ENCODE peak calls at places on chromosome 16, in five cellular contexts. F, V, Y, U and C are unnamed samples.
A peak's percentile ranks its signal among the peaks of the same experiment; 100 is the strongest.

GRCh38 chr16:75070055-75070841 is 46.3 kb downstream of the LDHD start:
- DNase-seq in V (no peak), U (no peak), Y (peak; percentile 71), F (no peak), C (no peak)

GRCh38 chr16:27363797-27364196 is 38.2 kb upstream of the IL21R start:
- DNase-seq in Y (peak; percentile 76), F (no peak), V (no peak), U (no peak), C (no peak)

GRCh38 chr16:11689031-11689840 is 21.0 kb downstream of the SNN start:
- DNase-seq in Y (peak; percentile 48), U (no peak), V (no peak), F (no peak), C (no peak)

GRCh38 chr16:48188449-48189102 is 32.8 kb upstream of the ABCC12 start:
- DNase-seq in U (no peak), F (no peak), Y (no peak), V (no peak), C (no peak)

GRCh38 chr16:88264641-88265285 is 118.0 kb upstream of the ZNF469 start:
- DNase-seq in V (peak; percentile 98), U (no peak), F (peak; percentile 98), Y (peak; percentile 99), C (no peak)

GRCh38 chr16:87190288-87191240 is 126.6 kb downstream of the C16orf95 start:
- DNase-seq in V (no peak), F (no peak), Y (no peak), U (no peak), C (no peak)

GRCh38 chr16:75065149-75065807 is 51.3 kb downstream of the LDHD start:
- DNase-seq in Y (no peak), V (no peak), F (no peak), U (peak; percentile 23), C (no peak)

GRCh38 chr16:22945361-22945760 is 131.4 kb downstream of the HS3ST2 start:
- DNase-seq in U (no peak), V (no peak), Y (no peak), F (no peak), C (no peak)

GRCh38 chr16:55475919-55476318 is 3.1 kb upstream of the MMP2 start:
- DNase-seq in F (no peak), Y (no peak), V (no peak), U (no peak), C (no peak)

GRCh38 chr16:30805370-30806169 is 18.6 kb upstream of the ZNF629 start:
- DNase-seq in V (peak; percentile 90), F (peak; percentile 90), U (peak; percentile 62), Y (peak; percentile 95), C (no peak)

GRCh38 chr16:71727545-71728324 is 3.2 kb upstream of the PHLPP2 start:
- DNase-seq in V (no peak), U (no peak), F (no peak), Y (no peak), C (no peak)

GRCh38 chr16:53007095-53007494 is 45.6 kb downstream of the CHD9NB start:
- DNase-seq in V (no peak), Y (no peak), F (no peak), U (no peak), C (no peak)

GRCh38 chr16:78675312-78675711 is 575.9 kb downstream of the WWOX start:
- DNase-seq in U (no peak), Y (no peak), F (no peak), V (no peak), C (no peak)

GRCh38 chr16:87309912-87310485 is 7.2 kb downstream of the C16orf95 start:
- DNase-seq in F (no peak), V (no peak), Y (no peak), U (no peak), C (no peak)

GRCh38 chr16:53991181-53992056 is 287.5 kb downstream of the FTO start:
- DNase-seq in F (no peak), Y (no peak), U (no peak), V (no peak), C (no peak)

GRCh38 chr16:52068447-52069074 is 478.4 kb downstream of the TOX3 start:
- DNase-seq in U (no peak), Y (no peak), V (no peak), F (no peak), C (peak; percentile 20)

GRCh38 chr16:63130942-63131341 is 1094.7 kb upstream of the CDH8 start:
- DNase-seq in F (no peak), V (no peak), U (no peak), Y (no peak), C (no peak)

GRCh38 chr16:80981103-80981502 is 25.6 kb downstream of the CMC2 start:
- DNase-seq in Y (no peak), V (no peak), U (no peak), F (no peak), C (no peak)

GRCh38 chr16:67249762-67250327 is 1.1 kb downstream of the SLC9A5 start:
- DNase-seq in Y (peak; percentile 50), U (no peak), V (no peak), F (no peak), C (no peak)

GRCh38 chr16:22670044-22670536 is 143.9 kb upstream of the HS3ST2 start:
- DNase-seq in U (no peak), V (no peak), Y (peak; percentile 56), F (peak; percentile 58), C (no peak)

GRCh38 chr16:71676236-71676635 is 48.3 kb downstream of the PHLPP2 start:
- DNase-seq in U (no peak), Y (no peak), V (no peak), F (no peak), C (no peak)

GRCh38 chr16:11621920-11622651 is 35.4 kb upstream of the LITAF start:
- DNase-seq in F (no peak), U (peak; percentile 86), Y (no peak), V (no peak), C (no peak)

GRCh38 chr16:88900653-88901052 is 34.2 kb upstream of the PABPN1L start:
- DNase-seq in V (no peak), U (no peak), Y (no peak), F (no peak), C (no peak)

GRCh38 chr16:87562201-87562600 is 40.1 kb upstream of the JPH3 start:
- DNase-seq in U (no peak), Y (no peak), F (no peak), V (no peak), C (no peak)

GRCh38 chr16:87094246-87094865 is 222.8 kb downstream of the C16orf95 start:
- DNase-seq in U (no peak), V (no peak), Y (no peak), F (no peak), C (no peak)

GRCh38 chr16:66741971-66742396 is 9.4 kb downstream of the DYNC1LI2 start:
- DNase-seq in V (no peak), U (no peak), F (no peak), Y (no peak), C (no peak)

DNA sequence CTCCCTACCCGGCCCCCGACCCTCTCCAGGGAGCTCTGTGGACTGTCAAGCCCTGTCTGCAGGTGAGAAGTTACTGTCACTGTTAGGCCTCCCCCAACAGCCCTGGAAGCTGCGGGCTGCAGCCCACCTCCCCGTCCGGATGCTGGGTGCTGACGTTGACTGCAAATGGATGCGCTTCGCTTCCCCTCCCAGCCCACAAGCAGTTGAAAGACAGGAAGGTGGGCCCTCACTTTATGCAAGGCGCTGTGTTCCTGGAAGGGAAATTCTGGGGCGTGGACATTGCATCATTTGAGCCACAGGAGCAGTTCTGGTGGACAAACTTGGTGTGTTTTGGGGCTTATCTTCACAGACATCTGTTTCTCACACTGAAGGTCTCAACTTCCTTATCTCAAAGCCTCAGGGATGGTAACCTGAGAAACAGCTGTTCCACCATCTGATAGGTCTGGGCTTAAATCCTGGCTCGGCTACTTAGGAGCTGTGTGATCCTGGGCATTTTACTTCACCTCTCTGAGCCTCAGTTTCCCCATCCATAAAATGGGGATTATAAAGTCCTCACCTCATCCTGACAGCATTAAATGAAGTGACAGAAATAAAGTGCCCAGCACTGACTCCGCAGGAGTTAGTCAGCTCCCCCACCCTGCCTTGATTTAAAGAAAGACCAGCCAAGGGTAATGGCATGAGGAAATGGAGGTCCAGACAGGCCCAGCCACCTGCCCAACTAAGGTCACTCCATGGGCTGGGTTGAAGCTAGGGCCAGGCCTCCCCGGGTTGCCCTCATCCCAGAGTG is 4.6 kb upstream of the DRC7 start:
- DNase-seq in V (peak; percentile 20), F (peak; percentile 55), Y (peak; percentile 42), U (peak; percentile 73), C (no peak)
- H3K27me3 ChIP-seq in V (no peaks in the 10 kb centered on the region), F (no peaks in the 10 kb centered on the region), Y (no peaks in the 10 kb centered on the region), U (no peaks in the 10 kb centered on the region), C (no peaks in the 10 kb centered on the region)

GRCh38 chr16:20765732-20766131 is 1.9 kb downstream of the ACSM3 start:
- DNase-seq in F (no peak), U (no peak), V (no peak), Y (no peak), C (no peak)

GRCh38 chr16:20766294-20766693 is 2.5 kb downstream of the ACSM3 start:
- DNase-seq in V (no peak), F (no peak), U (no peak), Y (no peak), C (no peak)

GRCh38 chr16:20762404-20763123 is 1.2 kb upstream of the ACSM3 start:
- DNase-seq in Y (no peak), U (no peak), V (no peak), F (no peak), C (no peak)

GRCh38 chr16:20761175-20761574 is 2.6 kb upstream of the ACSM3 start:
- DNase-seq in F (no peak), Y (no peak), U (no peak), V (no peak), C (no peak)

DNA sequence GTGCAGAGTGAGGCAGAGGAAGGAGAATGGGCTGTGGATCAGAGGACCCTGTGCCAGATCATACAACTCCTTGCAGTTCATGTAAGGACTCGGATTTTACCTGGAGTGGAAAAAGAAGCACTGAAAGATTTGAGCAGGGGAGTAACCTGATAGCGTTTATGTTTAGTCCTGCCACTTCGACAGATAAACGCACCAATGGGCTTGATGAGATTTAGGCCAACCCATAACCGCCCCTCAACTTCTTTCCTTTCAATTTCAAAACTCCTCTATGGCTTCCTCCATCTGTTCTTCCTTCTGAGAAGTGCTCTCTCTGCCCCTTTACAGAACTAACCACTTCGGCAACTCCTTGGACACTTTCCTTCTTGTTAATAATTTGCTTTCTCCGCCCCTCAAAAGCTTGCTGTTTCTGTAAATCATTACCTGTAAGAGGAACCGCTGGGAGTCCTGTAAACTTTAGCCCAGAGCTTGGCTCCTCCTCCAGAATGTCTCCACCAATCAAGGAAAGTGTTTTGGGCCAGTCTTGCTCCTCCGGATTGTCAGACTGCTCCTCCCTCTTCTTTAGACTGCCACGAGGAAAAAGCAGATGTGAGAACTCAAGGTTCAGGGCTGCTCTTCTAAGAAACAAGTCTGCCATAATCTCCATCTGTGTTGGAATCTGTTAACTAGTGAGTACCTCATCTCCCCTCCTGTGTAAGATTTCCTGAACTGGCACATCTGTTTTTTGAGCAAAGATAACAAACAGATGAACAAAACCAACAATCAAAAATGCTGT is at the start of gene ACSM3:
- DNase-seq in V (no peak), Y (peak; percentile 85), F (peak; percentile 70), U (peak; percentile 80), C (peak; percentile 45)
- H3K27ac ChIP-seq in V (peak within 1 kb of the TSS; percentile 68), Y (peak within 1 kb of the TSS; percentile 59), F (peak within 1 kb of the TSS; percentile 67), U (peak within 1 kb of the TSS; percentile 46), C (no peak within 1 kb of the TSS)

DNA sequence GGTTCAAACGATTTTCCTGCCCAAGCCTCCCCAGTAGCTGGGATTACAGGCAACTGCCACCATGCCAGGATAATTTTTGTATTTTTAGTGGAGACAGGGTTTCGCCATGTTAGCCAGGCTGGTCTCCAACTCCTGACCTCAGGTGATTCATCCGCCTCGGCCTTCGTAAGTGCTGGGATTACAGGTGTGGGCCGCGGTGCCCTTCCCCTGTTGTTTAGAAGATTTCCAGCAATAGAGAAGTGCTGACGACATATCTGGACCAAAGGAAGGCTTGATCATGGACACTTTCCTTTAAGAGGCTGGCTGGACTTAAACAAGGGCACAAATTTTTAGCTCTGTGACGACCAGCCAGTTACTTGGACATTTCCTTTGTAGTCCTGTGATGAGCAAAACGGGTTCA is 1.3 kb upstream of the MT1M start:
- DNase-seq in Y (no peak), U (no peak), V (no peak), F (no peak), C (no peak)
- H3K27me3 ChIP-seq in Y (peaks cover 6% of the 10 kb centered on the region), U (peaks cover 47% of the 10 kb centered on the region), V (peaks cover 17% of the 10 kb centered on the region), F (no peaks in the 10 kb centered on the region), C (peaks cover 89% of the 10 kb centered on the region)

GRCh38 chr16:24138024-24138423 is 118.1 kb upstream of the CACNG3 start:
- DNase-seq in F (no peak), U (no peak), V (no peak), Y (no peak), C (no peak)
- H3K27ac ChIP-seq in F (no peak overlapping the region), U (no peak overlapping the region), V (no peak overlapping the region), Y (no peak overlapping the region), C (no peak overlapping the region)